ENCODE peak calls at places on chromosomes 7 and 10, in six cellular contexts. E, F, U, Z, T and I are unnamed samples.

GRCh38 chr7:158030071-158030470 is 557.6 kb downstream of the PTPRN2 start:
- DNase-seq in U (no peak), Z (no peak), T (no peak), E (no peak), F (no peak), I (no peak)

GRCh38 chr10:75019360-75019759 is 92.1 kb upstream of the SAMD8 start:
- DNase-seq in F (no peak), T (peak), U (no peak), Z (no peak), E (no peak), I (peak)

GRCh38 chr10:124642076-124642710 is 102.0 kb downstream of the FAM53B start:
- DNase-seq in E (no peak), F (no peak), T (no peak), Z (no peak), U (peak), I (no peak)

GRCh38 chr7:131106681-131107342 is 220.9 kb upstream of the MKLN1 start:
- DNase-seq in F (peak), E (peak), T (peak), Z (peak), U (peak), I (peak)

GRCh38 chr10:110824660-110825059 is 47.1 kb upstream of the PDCD4 start:
- DNase-seq in E (no peak), U (no peak), F (no peak), Z (no peak), T (no peak), I (no peak)

GRCh38 chr7:76089865-76090495 is 42.1 kb downstream of the MDH2 start:
- DNase-seq in F (no peak), E (no peak), T (no peak), Z (no peak), U (no peak), I (no peak)

GRCh38 chr10:89494615-89495014 is 40.8 kb downstream of the SLC16A12 start:
- DNase-seq in T (no peak), E (no peak), Z (no peak), U (no peak), F (no peak), I (no peak)

GRCh38 chr10:85724215-85724614 is 642.4 kb downstream of the GRID1 start:
- DNase-seq in F (no peak), U (no peak), T (no peak), Z (no peak), E (no peak), I (no peak)

GRCh38 chr7:149136118-149136517 is 10.0 kb upstream of the ZNF425 start:
- DNase-seq in T (no peak), U (no peak), F (no peak), Z (no peak), E (no peak), I (no peak)

GRCh38 chr7:154372106-154372505 is 319.9 kb downstream of the DPP6 start:
- DNase-seq in T (no peak), U (no peak), F (peak), E (no peak), Z (no peak), I (peak)

GRCh38 chr10:122044713-122045112 is 55.8 kb downstream of the TACC2 start:
- DNase-seq in F (no peak), T (no peak), U (no peak), E (no peak), Z (no peak), I (no peak)

GRCh38 chr7:87225696-87226095 is 6.2 kb upstream of the TMEM243 start:
- DNase-seq in E (no peak), U (no peak), T (peak), Z (no peak), F (no peak), I (no peak)

GRCh38 chr10:60951272-60951724 is 7.3 kb upstream of the RHOBTB1 start:
- DNase-seq in T (no peak), F (no peak), Z (no peak), E (no peak), U (no peak), I (no peak)